ENCODE peak calls at places on chromosomes 7 and 10, in nine cellular contexts. X is astrocyte of the cerebellum, G is glutamatergic neuron, I is lower leg skin, P is fibroblast of the aortic adventitia, Z is cardiac fibroblast, Q is ovary, V is HFF-Myc, S is choroid plexus epithelial cell. U is an unnamed sample.
A peak's percentile ranks its signal among the peaks of the same experiment; 100 is the strongest.

GRCh38 chr10:125797424-125797823 is 21.8 kb upstream of the MMP21 start:
- DNase-seq in X (no peak), G (no peak), I (no peak), P (no peak), Z (no peak), Q (no peak), V (no peak), S (no peak), U (no peak)

GRCh38 chr7:49773939-49774458 is 561 bp downstream of the VWC2 start:
- DNase-seq in X (no peak), G (peak; percentile 42), I (no peak), P (no peak), Z (no peak), Q (no peak), V (no peak), S (no peak), U (no peak)

GRCh38 chr7:9945131-9945530 is 1028.5 kb upstream of the PHF14 start:
- DNase-seq in X (peak; percentile 16), G (no peak), I (no peak), P (no peak), Z (no peak), Q (no peak), V (no peak), S (no peak), U (no peak)

GRCh38 chr7:22477262-22477661 is 22.7 kb downstream of the STEAP1B start:
- DNase-seq in X (no peak), G (no peak), I (no peak), P (no peak), Z (no peak), Q (no peak), V (no peak), S (no peak), U (no peak)

GRCh38 chr7:1666779-1667565 is 3.1 kb upstream of the ELFN1 start:
- DNase-seq in X (no peak), G (peak; percentile 63), I (no peak), P (no peak), Z (no peak), Q (peak; percentile 15), V (no peak), S (no peak), U (no peak)

GRCh38 chr7:23713285-23714235 is 3.5 kb downstream of the STK31 start:
- DNase-seq in X (peak; percentile 87), G (no peak), I (no peak), P (peak; percentile 83), Z (peak; percentile 52), Q (no peak), V (peak; percentile 33), S (peak; percentile 84), U (peak; percentile 48)

GRCh38 chr7:5850944-5851343 is 29.7 kb upstream of the OCM start:
- DNase-seq in X (no peak), G (no peak), I (no peak), P (no peak), Z (no peak), Q (no peak), V (no peak), S (no peak), U (no peak)

GRCh38 chr7:75631711-75632110 is 107.0 kb downstream of the HIP1 start:
- DNase-seq in X (no peak), G (no peak), I (no peak), P (no peak), Z (no peak), Q (no peak), V (no peak), S (no peak), U (no peak)

GRCh38 chr10:131641898-131642297 is 258.9 kb upstream of the PPP2R2D start:
- DNase-seq in X (no peak), G (no peak), I (no peak), P (no peak), Z (no peak), Q (no peak), V (no peak), S (no peak), U (no peak)

GRCh38 chr7:48636391-48637015 is 287.8 kb upstream of the CDC14C start:
- DNase-seq in X (no peak), G (no peak), I (no peak), P (peak; percentile 1), Z (no peak), Q (no peak), V (no peak), S (no peak), U (no peak)

GRCh38 chr10:82148764-82149163 is 273.8 kb downstream of the NRG3 start:
- DNase-seq in X (no peak), G (no peak), I (no peak), P (no peak), Z (no peak), Q (no peak), V (no peak), S (peak; percentile 11), U (no peak)

GRCh38 chr7:155754165-155754564 is 58.1 kb downstream of the SHH start:
- DNase-seq in X (no peak), G (no peak), I (no peak), P (no peak), Z (no peak), Q (no peak), V (no peak), S (no peak), U (no peak)

GRCh38 chr7:1698221-1698620 is 28.1 kb downstream of the ELFN1 start:
- DNase-seq in X (no peak), G (no peak), I (no peak), P (no peak), Z (no peak), Q (no peak), V (no peak), S (no peak), U (no peak)

GRCh38 chr7:78924581-78924980 is 528.9 kb downstream of the MAGI2 start:
- DNase-seq in X (peak; percentile 20), G (no peak), I (no peak), P (peak; percentile 45), Z (peak; percentile 29), Q (no peak), V (peak; percentile 15), S (peak; percentile 38), U (no peak)

GRCh38 chr7:29337628-29338116 is 143.1 kb downstream of the CHN2 start:
- DNase-seq in X (no peak), G (no peak), I (no peak), P (peak; percentile 88), Z (peak; percentile 83), Q (no peak), V (no peak), S (peak; percentile 60), U (no peak)

GRCh38 chr10:77834540-77834939 is 92.0 kb downstream of the DLG5 start:
- DNase-seq in X (no peak), G (no peak), I (no peak), P (no peak), Z (no peak), Q (no peak), V (no peak), S (no peak), U (no peak)

GRCh38 chr7:120334475-120334874 is 61.5 kb downstream of the KCND2 start:
- DNase-seq in X (no peak), G (no peak), I (no peak), P (no peak), Z (no peak), Q (no peak), V (no peak), S (no peak), U (no peak)

GRCh38 chr7:6651866-6652445 is 14.8 kb downstream of the ZNF316 start:
- DNase-seq in X (no peak), G (no peak), I (no peak), P (no peak), Z (no peak), Q (no peak), V (no peak), S (no peak), U (no peak)

GRCh38 chr7:128031901-128032604 is 816 bp upstream of the LRRC4 start:
- DNase-seq in X (peak; percentile 72), G (peak; percentile 79), I (no peak), P (peak; percentile 87), Z (peak; percentile 86), Q (peak; percentile 49), V (peak; percentile 56), S (peak; percentile 93), U (no peak)
- TF ChIP-seq CTCF in X (peak; percentile 32), G (peak; percentile 18), I (no peak), P (peak; percentile 36), Z (peak; percentile 23), Q (no peak), V (no peak), S (peak; percentile 38), U (peak; percentile 11)

GRCh38 chr7:93921607-93922446 is at the start of gene GNG11:
- DNase-seq in X (no peak), G (peak; percentile 71), I (peak; percentile 51), P (peak; percentile 79), Z (peak; percentile 90), Q (peak; percentile 87), V (no peak), S (peak; percentile 86), U (no peak)
- TF ChIP-seq CTCF in X (no peak), G (no peak), I (no peak), P (no peak), Z (no peak), Q (no peak), V (no peak), S (no peak), U (no peak)

GRCh38 chr7:94274828-94275227 is 119.9 kb upstream of the COL1A2 start:
- DNase-seq in X (no peak), G (no peak), I (no peak), P (no peak), Z (no peak), Q (no peak), V (no peak), S (no peak), U (no peak)

GRCh38 chr7:94272821-94273583 is 121.7 kb upstream of the COL1A2 start:
- DNase-seq in X (no peak), G (no peak), I (no peak), P (peak; percentile 25), Z (no peak), Q (no peak), V (no peak), S (no peak), U (no peak)

GRCh38 chr7:94277236-94277635 is 117.5 kb upstream of the COL1A2 start:
- DNase-seq in X (no peak), G (no peak), I (no peak), P (no peak), Z (peak; percentile 69), Q (no peak), V (no peak), S (peak; percentile 64), U (no peak)

GRCh38 chr7:94276046-94276445 is 118.6 kb upstream of the COL1A2 start:
- DNase-seq in X (no peak), G (no peak), I (no peak), P (no peak), Z (peak; percentile 66), Q (no peak), V (no peak), S (no peak), U (no peak)

DNA sequence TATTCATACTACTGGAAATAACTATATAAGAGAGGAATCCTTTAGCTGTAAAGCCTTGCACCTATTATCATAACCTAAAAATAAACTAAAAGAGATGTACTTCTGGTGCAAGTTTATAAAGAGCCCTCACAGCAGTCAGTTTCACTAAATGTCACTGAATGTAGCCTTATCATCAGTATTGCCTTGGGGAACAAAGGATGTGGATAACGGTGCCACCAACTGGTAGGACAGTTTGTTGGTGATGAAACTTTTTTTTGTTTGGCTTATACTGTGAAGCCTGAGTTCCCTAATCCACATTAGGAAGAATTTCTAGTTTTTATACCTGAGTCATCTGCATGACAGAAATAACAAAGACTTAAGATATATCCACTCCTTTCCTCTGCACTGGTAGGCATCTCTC is 117.9 kb upstream of the COL1A2 start:
- DNase-seq in X (no peak), G (no peak), I (no peak), P (peak; percentile 73), Z (peak; percentile 67), Q (peak; percentile 36), V (peak; percentile 43), S (peak; percentile 75), U (no peak)
- TF ChIP-seq CTCF in X (peak; percentile 40), G (no peak), I (no peak), P (peak; percentile 47), Z (peak; percentile 25), Q (peak; percentile 19), V (peak; percentile 50), S (peak; percentile 50), U (peak; percentile 64)

GRCh38 chr7:142866361-142867096 is 11.7 kb downstream of the EPHB6 start:
- DNase-seq in X (no peak), G (peak; percentile 63), I (no peak), P (peak; percentile 22), Z (peak; percentile 33), Q (no peak), V (no peak), S (peak; percentile 36), U (no peak)
- TF ChIP-seq CTCF in X (peak; percentile 67), G (peak; percentile 47), I (no peak), P (peak; percentile 65), Z (peak; percentile 69), Q (no peak), V (peak; percentile 61), S (peak; percentile 74), U (peak; percentile 74)

U was measured in epithelial cell of proximal tubule.